ENCODE peak calls at places on chromosomes 7 and 10, in five cellular contexts. Q is fibroblast of mammary gland; B is ACHN; Z is Right ventricle myocardium superior; Y is CD8-positive, alpha-beta T cell. H is an unnamed sample.
A peak's percentile ranks its signal among the peaks of the same experiment; 100 is the strongest.

GRCh38 chr10:121324678-121325213 is 273.5 kb downstream of the FGFR2 start:
- DNase-seq in Q (no peak), B (no peak), Z (no peak), Y (no peak), H (no peak)

GRCh38 chr10:71939861-71940474 is 24.2 kb upstream of the CHST3 start:
- DNase-seq in B (no peak), Z (no peak), Q (no peak), Y (no peak), H (no peak)

GRCh38 chr10:127977368-127978009 is 70.6 kb downstream of the PTPRE start:
- DNase-seq in Z (peak; percentile 88), Q (peak; percentile 82), B (peak; percentile 84), Y (no peak), H (peak; percentile 88)

GRCh38 chr7:99392659-99393362 is 15.6 kb downstream of the PDAP1 start:
- DNase-seq in Q (peak; percentile 59), Y (peak; percentile 61), B (no peak), Z (peak; percentile 90), H (peak; percentile 91)

GRCh38 chr7:110130669-110131068 is 960.3 kb upstream of the LRRN3 start:
- DNase-seq in Z (no peak), B (peak; percentile 10), Y (no peak), Q (no peak), H (no peak)

GRCh38 chr10:47438857-47439474 is 44.9 kb downstream of the ANXA8 start:
- DNase-seq in Q (peak; percentile 64), B (peak; percentile 79), Z (no peak), Y (no peak), H (no peak)

GRCh38 chr10:124996854-124997215 is 54.9 kb downstream of the ZRANB1 start:
- DNase-seq in Q (no peak), Y (no peak), B (no peak), Z (no peak), H (no peak)

GRCh38 chr7:140841316-140841715 is 83.4 kb downstream of the BRAF start:
- DNase-seq in B (no peak), Q (no peak), Y (no peak), Z (no peak), H (no peak)

GRCh38 chr7:155344270-155344617 is 46.6 kb downstream of the INSIG1 start:
- DNase-seq in Z (no peak), Q (no peak), Y (no peak), B (no peak), H (peak; percentile 60)

GRCh38 chr10:29389493-29389892 is 100.6 kb downstream of the LYZL1 start:
- DNase-seq in Z (no peak), Y (no peak), B (no peak), Q (no peak), H (no peak)

GRCh38 chr7:8386926-8387550 is 46.4 kb upstream of the NXPH1 start:
- DNase-seq in B (no peak), Y (no peak), Z (no peak), Q (no peak), H (no peak)

GRCh38 chr10:77637474-77637985 is at the start of gene KCNMA1:
- DNase-seq in Y (no peak), B (peak; percentile 77), Z (peak; percentile 42), Q (no peak), H (peak; percentile 83)